ENCODE peak calls at places on chromosomes 16 and 17, in nine cellular contexts. Y, N, M, L, Z, S, C, W and P are unnamed samples.

GRCh38 chr17:39618252-39618913 is 8.4 kb upstream of the PPP1R1B start:
- DNase-seq in C (no peak), N (no peak), Y (no peak), W (peak), Z (no peak), L (no peak), S (peak), M (no peak), P (peak)

GRCh38 chr17:81599719-81600486 is 37.0 kb downstream of the NPLOC4 start:
- DNase-seq in C (no peak), W (peak), N (no peak), Z (no peak), L (no peak), S (peak), M (no peak), Y (no peak), P (no peak)

GRCh38 chr17:80889231-80889896 is 102.3 kb upstream of the CHMP6 start:
- DNase-seq in M (no peak), N (no peak), S (no peak), W (peak), Z (no peak), L (no peak), Y (no peak), C (peak), P (no peak)

GRCh38 chr17:20010099-20010863 is 1.1 kb downstream of the SPECC1 start:
- DNase-seq in W (peak), N (peak), S (peak), L (no peak), Z (no peak), C (peak), M (no peak), Y (peak), P (peak)

GRCh38 chr16:10622036-10622921 is 41.9 kb upstream of the EMP2 start:
- DNase-seq in M (no peak), C (no peak), S (no peak), N (no peak), L (no peak), Z (no peak), Y (peak), W (peak), P (no peak)

GRCh38 chr17:77385750-77386501 is 245.2 kb downstream of the SEC14L1 start:
- DNase-seq in N (no peak), M (no peak), Y (no peak), L (no peak), Z (no peak), C (no peak), S (peak), W (peak), P (no peak)

GRCh38 chr17:13671771-13672170 is 70.0 kb upstream of the HS3ST3A1 start:
- DNase-seq in Z (no peak), C (no peak), N (no peak), Y (no peak), M (no peak), W (peak), L (no peak), S (no peak), P (no peak)

GRCh38 chr17:50273654-50274040 is 619 bp upstream of the TMEM92 start:
- DNase-seq in L (no peak), M (no peak), C (no peak), Z (no peak), Y (no peak), W (no peak), S (no peak), N (no peak), P (no peak)

GRCh38 chr17:29331330-29331729 is 37.4 kb upstream of the NUFIP2 start:
- DNase-seq in M (no peak), L (no peak), N (no peak), W (no peak), Z (no peak), C (no peak), Y (no peak), S (no peak), P (no peak)

GRCh38 chr17:80588687-80589086 is 44.0 kb downstream of the RPTOR start:
- DNase-seq in C (no peak), Z (no peak), Y (no peak), M (no peak), W (no peak), L (no peak), S (peak), N (no peak), P (no peak)

GRCh38 chr16:66298571-66299120 is 67.8 kb upstream of the CDH5 start:
- DNase-seq in S (no peak), L (no peak), C (no peak), W (no peak), N (no peak), M (no peak), Z (no peak), Y (no peak), P (no peak)

GRCh38 chr17:77942111-77942988 is 16.2 kb upstream of the TNRC6C start:
- DNase-seq in Y (no peak), S (no peak), L (no peak), Z (no peak), W (no peak), N (no peak), M (no peak), C (no peak), P (no peak)

GRCh38 chr17:35973333-35974260 is 7.7 kb downstream of the CCL16 start:
- DNase-seq in C (no peak), Z (no peak), L (no peak), M (no peak), N (no peak), Y (no peak), S (peak), W (peak), P (no peak)

GRCh38 chr16:10037771-10038170 is 144.5 kb downstream of the GRIN2A start:
- DNase-seq in S (peak), N (no peak), M (no peak), W (no peak), C (no peak), Z (no peak), Y (no peak), L (no peak), P (no peak)

GRCh38 chr16:71537643-71538042 is 11.4 kb downstream of the CHST4 start:
- DNase-seq in S (peak), W (no peak), M (no peak), C (peak), L (no peak), N (peak), Z (peak), Y (peak), P (peak)

GRCh38 chr17:53516643-53517042 is 306.1 kb upstream of the KIF2B start:
- DNase-seq in M (no peak), S (peak), Z (no peak), C (peak), N (no peak), L (no peak), Y (peak), W (no peak), P (peak)

GRCh38 chr16:88511060-88511459 is 58.0 kb downstream of the ZFPM1 start:
- DNase-seq in Z (no peak), S (no peak), L (no peak), N (no peak), W (no peak), Y (no peak), C (no peak), M (no peak), P (no peak)

GRCh38 chr17:27494192-27495091 is 38.2 kb downstream of the KSR1 start:
- DNase-seq in Y (peak), M (no peak), L (no peak), N (no peak), W (no peak), S (peak), Z (no peak), C (no peak), P (peak)

GRCh38 chr16:57268804-57269800 is 15.4 kb downstream of the PLLP start:
- DNase-seq in S (no peak), M (no peak), W (peak), Y (peak), N (no peak), Z (no peak), L (no peak), C (no peak), P (no peak)

GRCh38 chr16:69494993-69495392 is 70.6 kb downstream of the CYB5B start:
- DNase-seq in Y (peak), S (peak), L (no peak), C (no peak), Z (no peak), N (no peak), M (no peak), W (no peak), P (peak)

GRCh38 chr17:34567665-34568064 is 11.7 kb upstream of the TMEM132E start:
- DNase-seq in W (no peak), S (no peak), Y (no peak), Z (peak), N (no peak), C (no peak), M (no peak), L (no peak), P (peak)

GRCh38 chr17:43410557-43411368 is 12.0 kb downstream of the ARL4D start:
- DNase-seq in S (peak), Y (no peak), C (no peak), L (no peak), W (peak), M (no peak), Z (no peak), N (no peak), P (peak)

GRCh38 chr17:7029659-7030058 is 6.2 kb upstream of the SLC16A13 start:
- DNase-seq in Z (no peak), L (no peak), Y (no peak), W (no peak), C (peak), N (no peak), S (no peak), M (no peak), P (no peak)

GRCh38 chr17:10156579-10157488 is 41.6 kb downstream of the GAS7 start:
- DNase-seq in W (peak), C (peak), L (peak), N (no peak), Y (no peak), M (no peak), Z (peak), S (no peak), P (no peak)

GRCh38 chr17:48162946-48163506 is 55.5 kb downstream of the SNX11 start:
- DNase-seq in M (no peak), Y (no peak), Z (peak), S (no peak), W (no peak), C (no peak), N (no peak), L (no peak), P (peak)